ENCODE peak calls at places on chromosomes 6 and 20, in nine cellular contexts. Y is psoas muscle, V is endothelial cell of umbilical vein, I is upper lobe of left lung, B is thoracic aorta, U is thyroid gland, X is tibial artery, H is heart left ventricle, F is GM06990. L is an unnamed sample.

GRCh38 chr20:17568972-17569471 is 853 bp upstream of the DSTN start:
- DNase-seq in Y (peak; percentile 86), V (peak; percentile 99), I (peak; percentile 90), B (peak; percentile 77), U (peak; percentile 93), X (peak; percentile 92), H (peak; percentile 93), F (peak; percentile 10), L (peak; percentile 96)

GRCh38 chr20:47501117-47501482 is 587 bp upstream of the NCOA3 start:
- DNase-seq in Y (no peak), V (no peak), I (no peak), B (no peak), U (no peak), X (no peak), H (no peak), F (no peak), L (no peak)

GRCh38 chr20:59945175-59945574 is 5.0 kb downstream of the FAM217B start:
- DNase-seq in Y (no peak), V (no peak), I (no peak), B (no peak), U (no peak), X (no peak), H (no peak), F (no peak), L (no peak)

GRCh38 chr20:7841291-7841966 is 98.8 kb downstream of the HAO1 start:
- DNase-seq in Y (peak; percentile 52), V (peak; percentile 67), I (no peak), B (no peak), U (no peak), X (peak; percentile 30), H (no peak), F (no peak), L (peak; percentile 96)

GRCh38 chr6:84428300-84428907 is 201.0 kb upstream of the CEP162 start:
- DNase-seq in Y (peak; percentile 58), V (peak; percentile 82), I (peak; percentile 31), B (no peak), U (peak; percentile 5), X (peak; percentile 69), H (peak; percentile 33), F (no peak), L (peak; percentile 43)

GRCh38 chr6:168101201-168102092 is 22.4 kb upstream of the FRMD1 start:
- DNase-seq in Y (peak; percentile 51), V (no peak), I (no peak), B (no peak), U (no peak), X (no peak), H (no peak), F (no peak), L (no peak)

GRCh38 chr6:108944707-108945685 is 96.8 kb downstream of the ARMC2 start:
- DNase-seq in Y (peak; percentile 68), V (no peak), I (no peak), B (no peak), U (no peak), X (peak; percentile 60), H (peak; percentile 75), F (no peak), L (peak; percentile 68)

GRCh38 chr6:125154184-125155135 is 887 bp downstream of the TPD52L1 start:
- DNase-seq in Y (peak; percentile 77), V (no peak), I (peak; percentile 42), B (no peak), U (peak; percentile 73), X (peak; percentile 38), H (peak; percentile 42), F (peak; percentile 9), L (peak; percentile 60)

GRCh38 chr6:113894712-113895674 is 37.8 kb downstream of the MARCKS start:
- DNase-seq in Y (no peak), V (no peak), I (no peak), B (no peak), U (no peak), X (no peak), H (no peak), F (no peak), L (no peak)

GRCh38 chr20:46298374-46298773 is 9.9 kb downstream of the CDH22 start:
- DNase-seq in Y (no peak), V (no peak), I (no peak), B (no peak), U (no peak), X (no peak), H (no peak), F (no peak), L (no peak)

GRCh38 chr20:58538752-58539151 is 23.6 kb upstream of the APCDD1L start:
- DNase-seq in Y (no peak), V (no peak), I (no peak), B (no peak), U (no peak), X (no peak), H (no peak), F (no peak), L (no peak)

GRCh38 chr6:3072798-3073197 is 4.5 kb downstream of the RIPK1 start:
- DNase-seq in Y (no peak), V (no peak), I (no peak), B (no peak), U (no peak), X (no peak), H (no peak), F (no peak), L (no peak)

GRCh38 chr6:3071568-3071967 is 3.3 kb downstream of the RIPK1 start:
- DNase-seq in Y (no peak), V (no peak), I (no peak), B (no peak), U (no peak), X (no peak), H (no peak), F (no peak), L (no peak)

GRCh38 chr6:3063733-3064700 is 4.3 kb upstream of the RIPK1 start:
- DNase-seq in Y (peak; percentile 97), V (peak; percentile 21), I (peak; percentile 98), B (peak; percentile 86), U (peak; percentile 95), X (peak; percentile 96), H (peak; percentile 98), F (peak; percentile 89), L (peak; percentile 83)

GRCh38 chr6:3073382-3073781 is 5.1 kb downstream of the RIPK1 start:
- DNase-seq in Y (no peak), V (no peak), I (no peak), B (no peak), U (no peak), X (no peak), H (no peak), F (no peak), L (no peak)

DNA sequence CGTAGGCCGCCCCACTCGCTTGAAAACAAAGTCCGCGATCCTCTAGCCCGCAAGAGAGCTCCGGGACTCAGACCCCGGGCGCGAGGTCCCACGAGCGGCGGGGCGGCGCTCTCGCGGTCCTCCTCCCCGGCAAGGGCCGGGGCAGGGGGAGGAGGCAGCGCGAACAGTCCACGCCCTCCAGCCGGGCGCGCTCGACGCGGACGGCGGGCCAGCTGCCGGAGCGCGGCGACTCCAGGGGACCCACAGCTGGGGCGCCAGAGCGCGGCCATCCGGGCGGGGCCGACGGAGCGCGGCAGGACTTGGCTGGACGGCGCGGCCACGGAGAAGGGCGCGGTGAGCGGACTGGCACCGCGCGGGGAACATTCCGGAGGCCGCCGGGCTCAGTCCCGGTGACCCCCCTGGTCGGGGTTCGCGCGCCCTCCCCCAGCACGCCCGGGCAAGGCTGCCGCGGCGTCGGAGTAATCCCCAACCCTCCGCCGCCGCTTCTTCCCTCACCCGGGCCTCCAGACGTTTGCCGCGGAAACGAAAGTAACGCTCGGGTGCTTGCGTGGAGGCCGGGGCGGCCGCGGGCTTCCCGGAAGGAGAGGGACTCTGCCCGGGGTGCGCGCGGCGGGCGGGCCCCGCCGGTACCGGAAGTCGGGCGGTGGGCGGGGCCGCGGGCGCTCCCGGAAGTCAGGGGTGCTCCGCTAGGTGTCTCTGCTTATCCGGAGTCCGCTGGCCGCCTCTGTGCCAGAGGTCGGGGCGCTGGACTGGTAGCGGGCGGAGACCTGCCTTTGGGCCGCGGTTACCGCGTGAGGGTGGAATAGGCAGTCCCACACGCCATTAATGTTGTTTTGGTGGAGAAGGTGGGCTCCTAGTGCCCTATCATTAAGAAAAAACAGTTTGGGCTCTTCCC is at the start of gene RIPK1:
- DNase-seq in Y (peak; percentile 97), V (peak; percentile 82), I (peak; percentile 95), B (peak; percentile 47), U (peak; percentile 95), X (peak; percentile 93), H (peak; percentile 96), F (peak; percentile 97), L (peak; percentile 64)
- TF ChIP-seq CTCF in Y (peak; percentile 32), V (peak; percentile 14), I (no peak), B (peak; percentile 23), U (no peak), X (no peak), H (peak; percentile 60), F (peak; percentile 38), L (peak; percentile 54)

GRCh38 chr6:132818404-132819359 is 4.3 kb downstream of the RPS12 start:
- DNase-seq in Y (no peak), V (no peak), I (no peak), B (no peak), U (no peak), X (no peak), H (no peak), F (no peak), L (no peak)
- H3K4me3 ChIP-seq in Y (no peak overlapping the region), V (no peak overlapping the region), I (no peak overlapping the region), B (no peak overlapping the region), U (no peak overlapping the region), X (no peak overlapping the region), H (no peak overlapping the region), F (no peak overlapping the region), L (no peak overlapping the region)

GRCh38 chr6:88585081-88585692 is 378.2 kb downstream of the RNGTT start:
- DNase-seq in Y (no peak), V (no peak), I (no peak), B (no peak), U (no peak), X (no peak), H (no peak), F (no peak), L (no peak)
- H3K27me3 ChIP-seq in Y (peaks cover 7% of the 10 kb centered on the region), V (no peaks in the 10 kb centered on the region), I (no peaks in the 10 kb centered on the region), B (no peaks in the 10 kb centered on the region), U (no peaks in the 10 kb centered on the region), X (no peaks in the 10 kb centered on the region), H (peaks cover 11% of the 10 kb centered on the region), F (no peaks in the 10 kb centered on the region), L (no peaks in the 10 kb centered on the region)

GRCh38 chr6:122838060-122838780 is 49.2 kb downstream of the SMPDL3A start:
- DNase-seq in Y (no peak), V (peak; percentile 17), I (no peak), B (no peak), U (no peak), X (no peak), H (no peak), F (no peak), L (peak; percentile 32)

GRCh38 chr6:122833229-122833556 is 44.1 kb downstream of the SMPDL3A start:
- DNase-seq in Y (no peak), V (no peak), I (no peak), B (no peak), U (no peak), X (no peak), H (no peak), F (no peak), L (no peak)

GRCh38 chr6:122829456-122829855 is 40.4 kb downstream of the SMPDL3A start:
- DNase-seq in Y (no peak), V (no peak), I (no peak), B (no peak), U (no peak), X (no peak), H (no peak), F (no peak), L (no peak)

GRCh38 chr6:122831511-122831910 is 42.5 kb downstream of the SMPDL3A start:
- DNase-seq in Y (no peak), V (no peak), I (no peak), B (no peak), U (no peak), X (no peak), H (no peak), F (no peak), L (no peak)

GRCh38 chr6:122832515-122833228 is 43.6 kb downstream of the SMPDL3A start:
- DNase-seq in Y (no peak), V (no peak), I (no peak), B (no peak), U (no peak), X (no peak), H (no peak), F (no peak), L (no peak)
- TF ChIP-seq CTCF in Y (no peak), V (no peak), I (no peak), B (no peak), U (no peak), X (no peak), H (no peak), F (no peak), L (no peak)

L was measured in bronchial epithelial cell.